ENCODE peak calls at places on chromosomes 6 and 20, in seven cellular contexts. Z, W, V, C, H, U and N are unnamed samples.

GRCh38 chr20:2558581-2559301 is 22.4 kb downstream of the TMC2 start:
- DNase-seq in C (peak), H (no peak), Z (no peak), U (no peak), W (no peak), V (no peak), N (no peak)

GRCh38 chr6:33018904-33019303 is 9.5 kb upstream of the HLA-DOA start:
- DNase-seq in C (peak), U (peak), V (peak), W (peak), H (peak), Z (peak), N (peak)

GRCh38 chr20:63522091-63522868 is 1.7 kb downstream of the PPDPF start:
- DNase-seq in H (no peak), C (no peak), V (peak), Z (no peak), U (no peak), W (peak), N (no peak)

GRCh38 chr20:14418441-14418840 is 81.0 kb upstream of the FLRT3 start:
- DNase-seq in W (no peak), V (no peak), Z (no peak), U (no peak), H (no peak), C (no peak), N (no peak)

GRCh38 chr6:58419321-58419720 is 1101.9 kb downstream of the PRIM2 start:
- DNase-seq in U (no peak), W (no peak), H (no peak), Z (no peak), C (no peak), V (no peak), N (no peak)

GRCh38 chr6:94535798-94536197 is 1041.5 kb upstream of the MANEA start:
- DNase-seq in U (no peak), C (no peak), H (no peak), V (no peak), Z (no peak), W (no peak), N (no peak)

GRCh38 chr20:58891686-58892125 is 39.2 kb downstream of the GNAS start:
- DNase-seq in U (peak), Z (no peak), C (no peak), V (peak), W (peak), H (peak), N (peak)

GRCh38 chr6:52929321-52930164 is 20.0 kb upstream of the GSTA3 start:
- DNase-seq in U (no peak), Z (peak), H (peak), W (no peak), V (no peak), C (peak), N (peak)

GRCh38 chr6:51429042-51429712 is 610.5 kb downstream of the TFAP2B start:
- DNase-seq in Z (no peak), U (no peak), W (no peak), C (no peak), V (no peak), H (no peak), N (no peak)

GRCh38 chr6:44233560-44234100 is 10.2 kb downstream of the SLC29A1 start:
- DNase-seq in V (no peak), H (no peak), U (no peak), C (no peak), Z (no peak), W (no peak), N (no peak)

GRCh38 chr6:39301606-39302005 is 12.6 kb downstream of the KCNK17 start:
- DNase-seq in C (no peak), V (no peak), W (no peak), Z (no peak), U (peak), H (peak), N (no peak)

GRCh38 chr6:88374556-88374955 is 208.4 kb upstream of the CNR1 start:
- DNase-seq in Z (no peak), H (no peak), W (no peak), V (no peak), C (no peak), U (no peak), N (no peak)

GRCh38 chr6:13273931-13274706 is 54.2 kb downstream of the TBC1D7 start:
- DNase-seq in U (peak), H (no peak), V (peak), Z (no peak), C (no peak), W (no peak), N (peak)

GRCh38 chr20:32558526-32558925 is 26.6 kb downstream of the NOL4L start:
- DNase-seq in H (no peak), W (no peak), Z (no peak), V (no peak), C (no peak), U (no peak), N (no peak)

GRCh38 chr6:43856005-43856765 is 86.2 kb downstream of the VEGFA start:
- DNase-seq in U (peak), H (peak), C (no peak), V (peak), Z (peak), W (no peak), N (peak)

GRCh38 chr20:45098096-45098773 is 2.7 kb downstream of the KCNS1 start:
- DNase-seq in H (peak), C (no peak), U (no peak), Z (no peak), V (peak), W (no peak), N (no peak)

GRCh38 chr6:73580247-73581149 is 59.7 kb upstream of the EEF1A1 start:
- DNase-seq in V (peak), H (peak), Z (peak), U (peak), C (peak), W (peak), N (peak)

GRCh38 chr6:129936329-129937165 is 75.4 kb upstream of the TMEM244 start:
- DNase-seq in C (peak), Z (peak), H (peak), W (no peak), U (peak), V (peak), N (no peak)

GRCh38 chr20:44478188-44478587 is 2.5 kb downstream of the TTPAL start:
- DNase-seq in C (no peak), W (no peak), Z (no peak), U (no peak), H (no peak), V (no peak), N (no peak)